ENCODE peak calls at places on chromosomes 6 and 20, in five cellular contexts. F is NCI-H1092 treated with DMSO at 0.1 percent for 48 hours; C is A549; Z is NCI-H1105 treated with DMSO at 0.1 percent for 48 hours; O is activated CD8-positive, alpha-beta memory T cell treated with anti-CD3 and anti-CD28 coated beads for 4 hours. J is an unnamed sample.

GRCh38 chr20:59823030-59823423 is 110.4 kb downstream of the SYCP2 start:
- DNase-seq in O (no peak), C (no peak), Z (no peak), F (no peak), J (no peak)

GRCh38 chr20:5714261-5715041 is 35.8 kb upstream of the SHLD1 start:
- DNase-seq in Z (no peak), C (peak; percentile 79), F (no peak), O (peak; percentile 45), J (peak; percentile 30)

GRCh38 chr6:150408842-150409241 is 40.0 kb downstream of the IYD start:
- DNase-seq in O (no peak), F (peak; percentile 39), C (no peak), Z (peak; percentile 19), J (no peak)

GRCh38 chr6:15842718-15843117 is 179.9 kb upstream of the DTNBP1 start:
- DNase-seq in Z (no peak), F (no peak), C (no peak), O (no peak), J (no peak)

GRCh38 chr6:70059047-70059719 is 192.8 kb downstream of the COL19A1 start:
- DNase-seq in C (no peak), O (no peak), F (no peak), Z (peak; percentile 42), J (no peak)

GRCh38 chr6:84805145-84805544 is 40.7 kb upstream of the TBX18 start:
- DNase-seq in C (no peak), Z (no peak), F (no peak), O (no peak), J (no peak)

GRCh38 chr6:113995632-113996031 is 24.7 kb upstream of the HDAC2 start:
- DNase-seq in Z (peak; percentile 85), C (peak; percentile 58), O (no peak), F (peak; percentile 70), J (no peak)

GRCh38 chr6:12280458-12280857 is 9.7 kb upstream of the EDN1 start:
- DNase-seq in O (no peak), C (peak; percentile 29), F (no peak), Z (no peak), J (no peak)

GRCh38 chr6:166370489-166370888 is 12.3 kb downstream of the MPC1 start:
- DNase-seq in C (no peak), O (no peak), F (no peak), Z (no peak), J (no peak)

GRCh38 chr20:57408131-57408530 is 16.9 kb downstream of the RBM38 start:
- DNase-seq in Z (no peak), F (no peak), O (no peak), C (no peak), J (peak; percentile 35)

GRCh38 chr6:71386215-71386614 is 97.6 kb downstream of the OGFRL1 start:
- DNase-seq in Z (no peak), O (no peak), F (no peak), C (no peak), J (no peak)

GRCh38 chr6:170152989-170153388 is 137.9 kb downstream of the DLL1 start:
- DNase-seq in C (no peak), Z (peak; percentile 97), O (no peak), F (peak; percentile 96), J (peak; percentile 38)

GRCh38 chr20:5118220-5119142 is 1.3 kb downstream of the PCNA start:
- DNase-seq in Z (no peak), F (no peak), O (no peak), C (peak; percentile 37), J (no peak)

GRCh38 chr6:129766959-129767728 is 57.2 kb upstream of the ARHGAP18 start:
- DNase-seq in Z (peak; percentile 87), F (peak; percentile 42), O (peak; percentile 50), C (no peak), J (peak; percentile 71)

GRCh38 chr6:37987008-37987407 is 167.5 kb downstream of the ZFAND3 start:
- DNase-seq in Z (no peak), F (no peak), C (no peak), O (no peak), J (no peak)